ENCODE peak calls at places on chromosomes 7 and 10, in four cellular contexts. Q is body of pancreas, C is uterus, R is mammary epithelial cell. X is an unnamed sample. For H3K27me3, the result is how much of the 10 kb centered on the place peaks cover.

GRCh38 chr10:30850776-30851175 is 180.9 kb downstream of the ZNF438 start:
- DNase-seq in Q (no peak), C (no peak), R (no peak), X (no peak)

GRCh38 chr10:113094114-113094486 is 144.1 kb downstream of the TCF7L2 start:
- DNase-seq in Q (no peak), C (no peak), R (peak), X (peak)

GRCh38 chr7:3007696-3008095 is 36.0 kb downstream of the CARD11 start:
- DNase-seq in Q (no peak), C (no peak), R (no peak), X (no peak)

GRCh38 chr10:79372871-79373270 is 25.6 kb downstream of the PPIF start:
- DNase-seq in Q (no peak), C (no peak), R (no peak), X (no peak)

GRCh38 chr7:137404918-137405317 is 61.4 kb upstream of the PTN start:
- DNase-seq in Q (no peak), C (no peak), R (peak), X (no peak)

GRCh38 chr10:103333934-103334520 is 16.9 kb downstream of the PCGF6 start:
- DNase-seq in Q (no peak), C (no peak), R (no peak), X (no peak)

GRCh38 chr7:45589061-45589460 is 14.9 kb downstream of the ADCY1 start:
- DNase-seq in Q (no peak), C (no peak), R (no peak), X (no peak)

GRCh38 chr10:43274011-43274410 is 7.1 kb upstream of the RASGEF1A start:
- DNase-seq in Q (no peak), C (no peak), R (no peak), X (no peak)

GRCh38 chr10:9075420-9075819 is 1020.9 kb downstream of the GATA3 start:
- DNase-seq in Q (no peak), C (no peak), R (no peak), X (no peak)

GRCh38 chr7:38630720-38631673 is at the start of gene AMPH:
- DNase-seq in Q (peak), C (peak), R (peak), X (peak)

GRCh38 chr10:77710759-77711682 is 73.4 kb upstream of the KCNMA1 start:
- DNase-seq in Q (peak), C (peak), R (peak), X (no peak)

GRCh38 chr10:28332699-28333098 is 29.8 kb upstream of the MPP7 start:
- DNase-seq in Q (no peak), C (no peak), R (no peak), X (no peak)

GRCh38 chr10:122279725-122280141 is 8.6 kb downstream of the BTBD16 start:
- DNase-seq in Q (no peak), C (no peak), R (peak), X (peak)

GRCh38 chr10:70762441-70763177 is 22.6 kb downstream of the TBATA start:
- DNase-seq in Q (no peak), C (no peak), R (no peak), X (no peak)

GRCh38 chr7:134546903-134547737 is 1.8 kb upstream of the AKR1B15 start:
- DNase-seq in Q (peak), C (peak), R (peak), X (no peak)

GRCh38 chr10:34286136-34286739 is 528.9 kb downstream of the PARD3 start:
- DNase-seq in Q (no peak), C (no peak), R (peak), X (peak)

GRCh38 chr10:110413903-110414562 is 83.7 kb upstream of the DUSP5 start:
- DNase-seq in Q (no peak), C (no peak), R (no peak), X (no peak)

GRCh38 chr7:130322615-130323014 is 22.0 kb upstream of the CPA5 start:
- DNase-seq in Q (no peak), C (no peak), R (peak), X (peak)

GRCh38 chr7:102306916-102307677 is 20.4 kb downstream of the SH2B2 start:
- DNase-seq in Q (no peak), C (no peak), R (no peak), X (no peak)

GRCh38 chr7:27392477-27392876 is 149.9 kb downstream of the EVX1 start:
- DNase-seq in Q (no peak), C (no peak), R (no peak), X (no peak)

GRCh38 chr10:102225646-102226541 is at the start of gene ELOVL3:
- DNase-seq in Q (peak), C (peak), R (peak), X (peak)

GRCh38 chr10:109166935-109167334 is 756.4 kb downstream of the XPNPEP1 start:
- DNase-seq in Q (no peak), C (no peak), R (no peak), X (no peak)

GRCh38 chr10:110475722-110476515 is 21.8 kb upstream of the DUSP5 start:
- DNase-seq in Q (no peak), C (no peak), R (no peak), X (no peak)

GRCh38 chr10:101817542-101818118 is 614 bp downstream of the OGA start:
- DNase-seq in Q (peak), C (peak), R (peak), X (peak)

GRCh38 chr7:1849351-1849951 is 179.4 kb downstream of the ELFN1 start:
- DNase-seq in Q (no peak), C (no peak), R (no peak), X (no peak)

GRCh38 chr7:78018541-78019456 is 220.2 kb downstream of the PHTF2 start:
- DNase-seq in Q (peak), C (peak), R (no peak), X (no peak)

GRCh38 chr10:74542077-74542476 is 284.3 kb upstream of the KAT6B start:
- DNase-seq in Q (no peak), C (no peak), R (peak), X (peak)

GRCh38 chr10:45675388-45675787 is 2.8 kb upstream of the ZFAND4 start:
- DNase-seq in Q (no peak), C (no peak), R (no peak), X (no peak)

GRCh38 chr10:87557409-87557808 is 52.7 kb downstream of the MINPP1 start:
- DNase-seq in Q (no peak), C (no peak), R (no peak), X (no peak)

GRCh38 chr10:52440612-52441285 is 126.7 kb downstream of the DKK1 start:
- DNase-seq in Q (no peak), C (no peak), R (no peak), X (no peak)
- TF ChIP-seq CTCF in Q (no peak), C (no peak), R (no peak), X (no peak)

GRCh38 chr7:151822541-151823181 is 54.3 kb downstream of the PRKAG2 start:
- DNase-seq in Q (peak), C (no peak), R (no peak), X (no peak)

GRCh38 chr7:151821806-151822540 is 54.9 kb downstream of the PRKAG2 start:
- DNase-seq in Q (no peak), C (no peak), R (no peak), X (no peak)

GRCh38 chr7:151824285-151824950 is 52.5 kb downstream of the PRKAG2 start:
- DNase-seq in Q (no peak), C (peak), R (no peak), X (no peak)

GRCh38 chr7:151825711-151826110 is 51.2 kb downstream of the PRKAG2 start:
- DNase-seq in Q (no peak), C (no peak), R (no peak), X (no peak)

DNA sequence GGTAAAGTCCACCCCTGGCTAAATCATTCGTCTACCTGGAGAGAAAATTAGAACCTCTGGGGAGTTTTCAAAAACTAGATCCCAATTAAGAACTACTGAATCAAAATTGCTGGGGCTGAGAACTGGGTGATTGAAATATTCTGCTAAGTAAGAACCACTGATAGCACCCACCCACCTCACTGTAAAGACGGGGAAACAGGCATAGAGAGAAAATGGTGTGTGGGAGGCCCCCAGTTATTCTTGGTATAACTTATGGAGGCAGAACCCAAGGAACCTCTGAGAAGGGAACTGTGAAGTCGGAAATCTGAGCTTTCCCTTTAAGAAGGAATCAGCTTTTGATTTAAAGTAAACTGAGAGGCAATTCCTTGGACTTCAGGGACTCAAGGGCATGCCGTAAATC is 53.1 kb downstream of the PRKAG2 start:
- DNase-seq in Q (no peak), C (no peak), R (no peak), X (no peak)
- H3K27me3 ChIP-seq in Q (under half), C (under half), R (under half), X (under half)

GRCh38 chr10:3432089-3432488 is 259.5 kb upstream of the PITRM1 start:
- DNase-seq in Q (no peak), C (no peak), R (no peak), X (no peak)
- TF ChIP-seq CTCF in Q (no peak), C (no peak), R (no peak), X (no peak)

DNA sequence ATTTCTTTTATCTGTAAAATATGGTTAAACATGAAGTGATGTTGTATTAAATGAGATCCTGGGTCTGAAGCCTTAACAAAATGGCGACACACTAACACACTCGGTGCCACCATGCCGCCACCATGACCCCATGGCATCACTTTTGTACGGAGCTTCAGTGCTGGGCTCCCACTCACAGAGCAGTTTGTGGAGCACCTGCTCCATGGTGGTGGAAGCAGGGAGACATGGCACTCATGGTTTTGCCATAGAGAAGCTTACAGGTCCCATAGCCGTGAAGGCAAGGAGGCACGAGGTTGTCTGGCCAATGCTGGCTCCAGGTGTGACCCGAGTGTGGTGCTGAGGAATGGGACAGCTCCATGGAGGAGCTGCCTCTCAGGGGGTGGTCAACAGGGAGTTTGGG is 63.5 kb upstream of the EN2 start:
- DNase-seq in Q (no peak), C (no peak), R (no peak), X (no peak)
- H3K27me3 ChIP-seq in Q (under half), C (under half), R (under half), X (under half)

DNA sequence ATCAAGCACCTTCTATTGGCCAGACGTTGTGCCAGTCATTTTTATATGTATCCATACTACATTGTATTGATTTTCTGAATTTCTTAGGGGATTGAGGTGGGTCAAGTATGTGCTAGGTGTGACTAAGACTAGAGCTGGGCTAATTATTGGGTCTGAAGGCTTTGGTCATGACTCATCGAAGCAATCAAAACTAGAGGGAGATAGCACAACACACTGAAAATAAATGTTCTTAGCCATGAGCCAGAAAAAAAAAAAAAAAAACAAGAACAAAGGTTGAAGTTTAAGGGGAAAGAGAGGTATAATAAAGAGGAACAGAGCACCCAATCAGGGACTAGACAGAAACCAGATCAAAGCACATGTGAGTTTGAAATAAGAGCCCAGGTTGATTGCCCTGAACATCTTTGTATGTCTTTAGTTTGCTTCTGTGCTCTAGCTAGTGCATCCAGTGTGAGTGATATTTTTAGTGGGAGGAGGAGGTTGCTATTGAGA is 171.6 kb upstream of the FOXP2 start:
- DNase-seq in Q (no peak), C (no peak), R (peak), X (peak)
- TF ChIP-seq CTCF in Q (no peak), C (no peak), R (no peak), X (no peak)